ENCODE peak calls at places on chromosomes 2 and 18, in four cellular contexts. O, K, I and R are unnamed samples.

GRCh38 chr2:126049461-126049860 is 606.5 kb upstream of the GYPC start:
- DNase-seq in O (no peak), K (no peak), I (no peak), R (no peak)

GRCh38 chr2:172777431-172777830 is 41.8 kb downstream of the RAPGEF4 start:
- DNase-seq in O (peak; percentile 28), K (peak; percentile 64), I (no peak), R (no peak)

GRCh38 chr18:74419761-74420160 is 37.3 kb downstream of the DIPK1C start:
- DNase-seq in O (no peak), K (no peak), I (no peak), R (no peak)

GRCh38 chr18:34965108-34965507 is 76.1 kb upstream of the MAPRE2 start:
- DNase-seq in O (no peak), K (no peak), I (no peak), R (no peak)

GRCh38 chr2:120220756-120221155 is 2.4 kb downstream of the TMEM185B start:
- DNase-seq in O (no peak), K (no peak), I (no peak), R (no peak)

GRCh38 chr2:189178726-189179606 is 595 bp downstream of the COL5A2 start:
- DNase-seq in O (peak; percentile 78), K (peak; percentile 83), I (no peak), R (peak; percentile 79)

GRCh38 chr2:238945433-238946150 is 97.7 kb downstream of the TWIST2 start:
- DNase-seq in O (peak; percentile 42), K (peak; percentile 45), I (peak; percentile 77), R (peak; percentile 83)

GRCh38 chr2:3492951-3493609 is 26.3 kb downstream of the ADI1 start:
- DNase-seq in O (peak; percentile 96), K (peak; percentile 86), I (peak; percentile 96), R (peak; percentile 70)

GRCh38 chr2:3291750-3292149 is 85.9 kb downstream of the EIPR1 start:
- DNase-seq in O (no peak), K (no peak), I (peak; percentile 31), R (no peak)

GRCh38 chr2:25149646-25150045 is 18.7 kb downstream of the POMC start:
- DNase-seq in O (no peak), K (no peak), I (no peak), R (no peak)

GRCh38 chr18:29328932-29329331 is 1152.0 kb upstream of the CDH2 start:
- DNase-seq in O (no peak), K (no peak), I (no peak), R (no peak)

GRCh38 chr2:131126436-131126835 is 21.3 kb downstream of the PLEKHB2 start:
- DNase-seq in O (no peak), K (no peak), I (no peak), R (no peak)

GRCh38 chr2:151922845-151923666 is 94.8 kb upstream of the ARL5A start:
- DNase-seq in O (no peak), K (no peak), I (no peak), R (peak; percentile 11)

GRCh38 chr2:197261808-197262226 is 48.8 kb downstream of the ANKRD44 start:
- DNase-seq in O (peak; percentile 71), K (peak; percentile 22), I (no peak), R (no peak)

GRCh38 chr2:208642125-208642779 is 235.7 kb downstream of the PTH2R start:
- DNase-seq in O (no peak), K (no peak), I (no peak), R (no peak)

GRCh38 chr2:25349397-25349796 is 7.7 kb upstream of the DNMT3A start:
- DNase-seq in O (peak; percentile 82), K (peak; percentile 79), I (peak; percentile 90), R (peak; percentile 56)

GRCh38 chr2:186445506-186445905 is 40.6 kb upstream of the ZC3H15 start:
- DNase-seq in O (no peak), K (no peak), I (no peak), R (no peak)

GRCh38 chr2:60294901-60295590 is 258.4 kb downstream of the BCL11A start:
- DNase-seq in O (no peak), K (no peak), I (no peak), R (no peak)

GRCh38 chr2:99984781-99985525 is 157.4 kb downstream of the AFF3 start:
- DNase-seq in O (peak; percentile 73), K (peak; percentile 29), I (no peak), R (peak; percentile 73)

GRCh38 chr2:212797484-212798205 is 259.0 kb upstream of the ERBB4 start:
- DNase-seq in O (peak; percentile 56), K (peak; percentile 64), I (no peak), R (no peak)

GRCh38 chr2:177078843-177079242 is 133.8 kb upstream of the HNRNPA3 start:
- DNase-seq in O (no peak), K (no peak), I (no peak), R (peak; percentile 28)

GRCh38 chr2:20205915-20206524 is 18.9 kb downstream of the SDC1 start:
- DNase-seq in O (no peak), K (no peak), I (no peak), R (no peak)

GRCh38 chr2:95274291-95275150 is at the start of gene PROM2:
- DNase-seq in O (no peak), K (no peak), I (peak; percentile 44), R (no peak)

GRCh38 chr18:48929951-48930713 is 20.6 kb downstream of the SMAD7 start:
- DNase-seq in O (peak; percentile 81), K (peak; percentile 92), I (peak; percentile 94), R (peak; percentile 82)

GRCh38 chr18:62953663-62954062 is 238.3 kb downstream of the PHLPP1 start:
- DNase-seq in O (no peak), K (no peak), I (no peak), R (no peak)

GRCh38 chr2:72917875-72918660 is 749 bp downstream of the EMX1 start:
- DNase-seq in O (no peak), K (no peak), I (peak; percentile 89), R (no peak)

GRCh38 chr2:127560201-127560928 is 24.9 kb downstream of the MYO7B start:
- DNase-seq in O (no peak), K (peak; percentile 40), I (peak; percentile 95), R (peak; percentile 90)

GRCh38 chr2:150319632-150320555 is 167.6 kb downstream of the RND3 start:
- DNase-seq in O (no peak), K (no peak), I (no peak), R (no peak)

GRCh38 chr2:172561270-172561669 is 5.4 kb downstream of the PDK1 start:
- DNase-seq in O (peak; percentile 33), K (peak; percentile 49), I (no peak), R (no peak)

GRCh38 chr2:74391580-74392448 is 11.7 kb upstream of the DCTN1 start:
- DNase-seq in O (peak; percentile 85), K (peak; percentile 76), I (peak; percentile 94), R (peak; percentile 92)

GRCh38 chr2:196758474-196759377 is 40.8 kb downstream of the GTF3C3 start:
- DNase-seq in O (peak; percentile 46), K (peak; percentile 27), I (no peak), R (peak; percentile 70)

GRCh38 chr18:45325791-45326190 is 289.5 kb upstream of the SLC14A2 start:
- DNase-seq in O (no peak), K (no peak), I (no peak), R (no peak)

GRCh38 chr18:45326505-45326904 is 288.8 kb upstream of the SLC14A2 start:
- DNase-seq in O (no peak), K (no peak), I (no peak), R (no peak)

GRCh38 chr18:45328271-45328670 is 287.0 kb upstream of the SLC14A2 start:
- DNase-seq in O (no peak), K (no peak), I (no peak), R (no peak)

GRCh38 chr18:45330170-45330594 is 285.1 kb upstream of the SLC14A2 start:
- DNase-seq in O (no peak), K (peak; percentile 66), I (peak; percentile 57), R (peak; percentile 70)

DNA sequence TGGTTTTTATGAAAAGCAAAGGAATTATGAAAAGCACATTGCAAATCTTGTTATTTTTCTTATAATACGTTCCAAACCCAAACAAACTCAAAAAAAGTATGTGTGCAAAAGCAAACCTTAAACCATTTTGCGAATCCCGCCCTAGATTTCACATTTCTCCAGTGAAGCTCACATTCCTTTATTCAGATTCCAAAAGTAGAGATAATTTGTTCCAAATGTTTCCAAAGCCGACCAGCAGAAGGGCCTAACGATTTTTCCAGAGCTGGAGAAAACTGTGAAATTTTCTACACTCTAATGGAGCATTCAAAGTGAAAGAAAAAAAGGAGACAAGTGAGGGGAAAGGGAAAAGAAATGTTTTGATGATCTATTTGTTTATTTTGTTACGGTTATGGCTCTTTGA is 286.5 kb upstream of the SLC14A2 start:
- DNase-seq in O (no peak), K (no peak), I (no peak), R (peak; percentile 52)
- H2AFZ ChIP-seq in O (no peak overlapping the region), K (no peak overlapping the region), I (peak overlapping the region; percentile 23), R (peak overlapping the region; percentile 39)

DNA sequence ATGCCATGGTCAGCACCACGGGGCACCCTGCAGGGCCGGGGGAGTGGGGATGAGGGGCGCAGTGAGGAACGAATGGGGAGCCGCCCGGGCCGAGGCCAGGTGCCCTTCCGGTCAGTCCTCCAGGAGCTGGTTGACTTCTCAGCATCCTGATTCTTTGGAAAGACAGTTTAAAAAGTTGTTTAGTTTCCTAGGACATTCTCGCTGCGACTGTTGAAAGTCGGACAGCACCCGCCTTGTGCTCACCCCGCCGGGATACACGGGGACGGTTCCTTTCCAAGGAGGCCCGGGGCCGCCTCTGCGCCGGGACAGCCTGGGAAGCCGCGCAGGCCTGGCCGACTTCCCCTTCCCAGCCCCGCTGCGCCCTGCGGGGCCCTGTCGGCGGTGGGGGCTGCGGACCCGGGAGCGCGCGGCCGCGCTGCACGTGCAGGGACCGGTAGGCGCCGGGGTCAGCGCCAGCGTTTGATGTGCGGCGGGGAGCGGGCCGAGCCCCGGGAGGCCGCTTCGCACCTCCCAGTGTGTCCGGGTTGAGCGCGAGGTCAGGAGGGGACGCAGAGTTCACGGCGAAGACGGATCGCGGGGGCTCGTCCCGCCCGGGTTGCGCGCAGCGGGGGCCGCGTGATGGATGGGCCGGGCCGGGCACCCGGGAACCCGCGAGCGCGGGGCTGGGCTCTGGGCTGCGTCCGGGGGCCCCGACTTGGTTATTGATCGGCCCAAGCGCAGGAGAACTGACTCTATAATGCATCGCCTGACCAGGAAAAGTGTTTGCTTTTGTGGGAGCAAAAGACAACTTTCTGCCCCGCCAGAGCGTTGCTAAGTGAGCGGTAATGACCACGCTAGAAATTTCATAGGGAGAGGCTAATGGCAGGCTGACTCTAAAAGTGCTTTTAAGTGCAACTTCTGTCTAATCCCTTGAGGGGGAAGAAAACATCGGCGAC is 28.0 kb upstream of the SMIM21 start:
- DNase-seq in O (peak; percentile 18), K (peak; percentile 35), I (peak; percentile 83), R (peak; percentile 51)
- H2AFZ ChIP-seq in O (peak overlapping the region; percentile 85), K (peak overlapping the region; percentile 61), I (peak overlapping the region; percentile 91), R (peak overlapping the region; percentile 82)

DNA sequence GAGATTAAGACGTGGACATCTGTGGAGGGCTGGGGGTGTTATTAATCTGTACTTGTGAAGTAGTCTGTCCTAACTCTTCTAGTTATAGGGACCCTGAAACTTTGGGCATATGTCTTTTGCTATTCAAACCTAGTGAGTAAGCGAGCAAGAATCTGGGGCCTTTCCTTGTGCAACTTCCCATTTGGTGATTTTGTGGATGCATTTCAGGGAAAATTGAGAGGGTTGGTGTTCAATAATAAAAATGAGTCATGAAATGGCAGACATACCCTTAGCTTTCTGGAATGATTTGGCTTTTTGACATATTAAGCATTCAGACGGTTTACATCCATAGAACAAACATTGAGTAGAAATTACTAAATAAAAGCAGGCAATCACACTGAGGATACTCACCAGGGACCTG is 17.0 kb downstream of the COL4A4 start:
- DNase-seq in O (no peak), K (peak; percentile 40), I (no peak), R (peak; percentile 47)
- H2AFZ ChIP-seq in O (no peak overlapping the region), K (no peak overlapping the region), I (no peak overlapping the region), R (no peak overlapping the region)

GRCh38 chr2:63159262-63159661 is 108.6 kb downstream of the OTX1 start:
- DNase-seq in O (no peak), K (no peak), I (no peak), R (no peak)

GRCh38 chr2:63163231-63163845 is 112.7 kb downstream of the OTX1 start:
- DNase-seq in O (no peak), K (no peak), I (no peak), R (no peak)
- H2AFZ ChIP-seq in O (no peak overlapping the region), K (no peak overlapping the region), I (no peak overlapping the region), R (no peak overlapping the region)